ENCODE peak calls at places on chromosomes 1 and 21, in seven cellular contexts. Z is psoas muscle, M is IMR-90, A is A549, L is MM.1S, D is thoracic aorta, P is upper lobe of left lung. V is an unnamed sample.

GRCh38 chr21:46560568-46561447 is 44.1 kb downstream of the S100B start:
- DNase-seq in P (peak), Z (no peak), D (no peak), A (no peak), M (no peak), L (no peak), V (no peak)

GRCh38 chr1:231192620-231193163 is 30.8 kb downstream of the TRIM67 start:
- DNase-seq in A (peak), L (no peak), Z (no peak), D (no peak), P (no peak), M (no peak), V (peak)

GRCh38 chr1:173210273-173210672 is 3.1 kb upstream of the TNFSF4 start:
- DNase-seq in L (no peak), Z (no peak), M (no peak), P (no peak), A (no peak), D (no peak), V (no peak)

GRCh38 chr1:155011004-155011416 is 8.4 kb downstream of the ZBTB7B start:
- DNase-seq in Z (no peak), L (no peak), D (no peak), P (no peak), A (no peak), M (no peak), V (no peak)

GRCh38 chr1:37438971-37439671 is 35.3 kb upstream of the ZC3H12A start:
- DNase-seq in D (no peak), Z (no peak), L (no peak), A (no peak), M (no peak), P (no peak), V (no peak)

GRCh38 chr1:113782451-113782850 is 23.2 kb upstream of the PHTF1 start:
- DNase-seq in D (no peak), A (no peak), P (no peak), L (no peak), M (peak), Z (no peak), V (no peak)

GRCh38 chr21:41681336-41681801 is 85.5 kb downstream of the RIPK4 start:
- DNase-seq in A (no peak), L (no peak), M (no peak), Z (no peak), D (no peak), P (no peak), V (no peak)

GRCh38 chr1:234214129-234214910 is 158.9 kb upstream of the COA6 start:
- DNase-seq in M (peak), D (no peak), A (no peak), Z (peak), P (peak), L (no peak), V (peak)

GRCh38 chr1:150577557-150578277 is 1.7 kb downstream of the MCL1 start:
- DNase-seq in L (peak), A (no peak), Z (no peak), D (no peak), P (no peak), M (peak), V (peak)

GRCh38 chr1:235100124-235100801 is 28.4 kb downstream of the TOMM20 start:
- DNase-seq in P (peak), Z (no peak), A (no peak), D (no peak), L (no peak), M (no peak), V (no peak)

GRCh38 chr1:240295811-240296210 is 204.1 kb downstream of the FMN2 start:
- DNase-seq in D (no peak), Z (no peak), P (no peak), A (no peak), L (peak), M (peak), V (no peak)

GRCh38 chr1:80248886-80249285 is 1242.4 kb upstream of the ADGRL4 start:
- DNase-seq in L (no peak), P (no peak), Z (no peak), A (no peak), D (no peak), M (peak), V (no peak)

GRCh38 chr1:8358897-8359616 is 41.1 kb downstream of the SLC45A1 start:
- DNase-seq in A (no peak), L (no peak), M (no peak), D (no peak), Z (no peak), P (no peak), V (no peak)

GRCh38 chr1:108533351-108534083 is 26.4 kb upstream of the EEIG2 start:
- DNase-seq in Z (no peak), M (no peak), A (no peak), P (no peak), D (no peak), L (no peak), V (no peak)

GRCh38 chr1:75135829-75136142 is 1.6 kb downstream of the LHX8 start:
- DNase-seq in D (no peak), Z (no peak), M (no peak), L (no peak), A (peak), P (no peak), V (no peak)
- H3K4me3 ChIP-seq in D (peak), Z (peak), M (no peak), L (peak), A (peak), P (no peak), V (no peak)

GRCh38 chr1:42038261-42038660 is 114.9 kb upstream of the GUCA2B start:
- DNase-seq in P (no peak), Z (no peak), A (no peak), D (no peak), M (no peak), L (no peak), V (no peak)
- TF ChIP-seq CTCF in P (no peak), Z (no peak), A (no peak), D (no peak), M (no peak), L (no peak), V (no peak)

DNA sequence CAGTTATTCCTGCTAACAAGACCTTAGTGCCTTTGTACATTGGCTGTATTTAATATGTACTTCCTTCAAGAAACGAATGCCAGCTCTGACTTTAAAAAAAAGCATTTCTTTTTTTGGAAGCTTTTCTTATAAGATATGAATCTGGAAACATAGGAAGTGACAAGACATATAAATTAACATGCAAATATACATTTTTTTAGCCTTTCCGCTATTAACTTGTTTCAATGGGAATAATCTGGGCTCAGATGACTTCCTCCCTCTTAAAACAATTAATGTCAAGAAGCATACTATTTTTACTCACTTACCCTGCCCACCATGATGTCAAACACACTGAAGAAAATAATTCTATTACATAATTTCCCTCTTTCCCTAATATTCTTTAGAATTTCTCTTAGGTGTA is 1.4 kb downstream of the DENND1B start:
- DNase-seq in A (no peak), D (no peak), L (peak), Z (no peak), M (no peak), P (no peak), V (peak)
- H3K4me3 ChIP-seq in A (peak), D (peak), L (peak), Z (peak), M (peak), P (peak), V (peak)

DNA sequence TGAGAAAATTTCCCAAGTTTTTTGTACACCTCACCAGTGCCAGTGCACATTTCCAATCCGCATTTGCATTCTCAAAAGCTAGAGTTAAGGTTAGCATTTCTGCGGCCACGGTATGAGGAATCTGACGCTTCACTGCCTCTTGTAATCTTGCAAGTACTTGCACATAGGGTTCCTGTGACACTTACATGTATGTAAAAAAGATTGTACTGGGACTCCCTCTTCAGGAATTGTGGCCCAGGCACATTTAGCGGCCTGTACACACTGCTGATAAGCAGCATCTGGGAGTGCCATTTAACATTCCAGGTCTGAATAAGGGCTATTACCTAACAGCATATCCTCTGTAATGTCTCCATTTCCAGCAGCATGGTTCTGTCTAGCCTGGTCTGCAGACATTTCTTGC is 75.7 kb downstream of the AXDND1 start:
- DNase-seq in L (no peak), M (no peak), A (no peak), D (no peak), Z (no peak), P (no peak), V (no peak)
- TF ChIP-seq CTCF in L (no peak), M (no peak), A (no peak), D (no peak), Z (no peak), P (no peak), V (no peak)

DNA sequence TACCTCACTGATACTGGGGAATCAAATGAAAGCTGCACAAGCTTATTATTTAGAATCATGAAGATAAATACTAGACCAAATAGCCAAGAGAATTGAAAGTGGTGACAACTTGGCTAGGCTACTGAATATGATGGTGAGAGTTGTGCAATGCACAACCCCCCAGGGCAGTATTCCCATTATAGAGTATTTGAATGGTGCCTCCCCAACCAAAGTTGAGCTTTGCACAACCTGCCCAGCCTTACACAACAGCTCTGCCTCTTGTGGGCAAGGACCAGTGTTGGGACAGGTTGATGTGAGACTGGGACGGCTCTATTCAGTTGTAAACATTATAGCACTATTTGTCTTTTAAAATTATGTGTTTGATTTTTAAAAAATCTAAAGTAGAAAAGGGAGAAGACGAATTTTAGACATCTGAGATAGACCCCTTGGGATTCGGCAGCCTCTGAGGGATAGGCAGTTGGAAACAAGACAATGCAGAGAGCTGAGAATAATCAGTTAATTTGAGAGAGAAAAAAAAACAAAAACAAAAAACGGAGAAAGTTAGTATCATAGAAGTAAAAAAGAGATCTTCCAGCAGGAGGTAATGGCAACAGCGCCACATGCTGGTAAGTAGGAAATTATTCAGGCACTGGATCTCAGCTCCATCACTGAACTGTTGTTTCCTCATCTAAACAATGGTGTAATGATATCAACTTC is 91.0 kb upstream of the KCNA3 start:
- DNase-seq in L (peak), M (peak), D (no peak), Z (no peak), P (no peak), A (peak), V (peak)
- H3K4me3 ChIP-seq in L (no peak), M (no peak), D (no peak), Z (no peak), P (no peak), A (no peak), V (no peak)

GRCh38 chr1:177432897-177433296 is 262.1 kb downstream of the BRINP2 start:
- DNase-seq in Z (no peak), A (no peak), P (no peak), L (no peak), D (no peak), M (peak), V (peak)
- TF ChIP-seq CTCF in Z (no peak), A (no peak), P (no peak), L (peak), D (no peak), M (peak), V (no peak)

GRCh38 chr21:29130234-29130993 is at the start of gene MAP3K7CL:
- DNase-seq in Z (peak), P (peak), A (no peak), L (no peak), M (peak), D (peak), V (peak)

GRCh38 chr21:29125199-29125598 is 5.2 kb upstream of the MAP3K7CL start:
- DNase-seq in Z (no peak), M (no peak), D (no peak), P (no peak), A (no peak), L (peak), V (no peak)

GRCh38 chr21:29125979-29126378 is 4.5 kb upstream of the MAP3K7CL start:
- DNase-seq in A (no peak), P (no peak), Z (no peak), M (no peak), L (no peak), D (no peak), V (no peak)

GRCh38 chr21:29121759-29122158 is 8.7 kb upstream of the MAP3K7CL start:
- DNase-seq in D (no peak), M (no peak), Z (no peak), A (no peak), P (no peak), L (no peak), V (no peak)

DNA sequence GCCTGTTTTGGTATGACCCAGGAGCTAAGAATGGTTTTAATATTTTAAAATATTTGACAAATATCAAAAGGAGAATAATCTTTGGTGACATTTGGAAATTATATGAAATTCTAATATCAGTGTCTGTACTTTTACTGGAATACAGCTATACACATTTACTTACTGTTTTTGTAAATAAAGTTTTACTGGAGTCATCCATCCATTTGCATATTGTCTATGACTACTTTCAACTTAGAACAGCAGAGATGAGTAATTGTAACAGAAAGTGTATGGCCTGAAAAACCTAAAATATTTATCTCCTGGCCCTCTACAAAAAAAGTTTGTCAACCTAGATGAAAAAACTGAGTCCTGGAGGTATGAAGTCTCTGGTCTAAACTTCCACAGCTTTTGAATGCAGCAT is 5.8 kb upstream of the MAP3K7CL start:
- DNase-seq in P (no peak), M (no peak), D (no peak), L (no peak), A (no peak), Z (no peak), V (no peak)
- H3K4me3 ChIP-seq in P (no peak), M (no peak), D (no peak), L (no peak), A (no peak), Z (no peak), V (no peak)

GRCh38 chr1:31943546-31944184 is 5.5 kb upstream of the PTP4A2 start:
- DNase-seq in L (no peak), D (no peak), M (no peak), Z (no peak), A (no peak), P (no peak), V (peak)

GRCh38 chr1:31949862-31950261 is 11.7 kb upstream of the PTP4A2 start:
- DNase-seq in M (no peak), Z (no peak), P (no peak), L (no peak), A (no peak), D (no peak), V (no peak)

GRCh38 chr1:31939484-31940329 is 1.5 kb upstream of the PTP4A2 start:
- DNase-seq in Z (peak), M (peak), D (no peak), A (peak), P (no peak), L (peak), V (peak)

GRCh38 chr1:31944205-31945089 is 6.3 kb upstream of the PTP4A2 start:
- DNase-seq in M (peak), A (peak), Z (peak), L (no peak), D (peak), P (peak), V (peak)
- TF ChIP-seq CTCF in M (no peak), A (no peak), Z (no peak), L (no peak), D (no peak), P (no peak), V (no peak)